ENCODE peak calls at places on chromosomes 4 and X, in four cellular contexts. S is psoas muscle, E is endodermal cell, U is HT1080. A is an unnamed sample.
A peak's percentile ranks its signal among the peaks of the same experiment; 100 is the strongest.

GRCh38 chrX:133171962-133172708 is 46.0 kb downstream of the TFDP3 start:
- DNase-seq in S (no peak), U (peak; percentile 4), E (peak; percentile 44), A (no peak)

GRCh38 chr4:158816953-158817352 is 48.1 kb downstream of the FNIP2 start:
- DNase-seq in E (no peak), U (no peak), S (no peak), A (no peak)

GRCh38 chr4:38160487-38161207 is 200.4 kb downstream of the PTTG2 start:
- DNase-seq in E (peak; percentile 55), S (peak; percentile 25), U (peak; percentile 91), A (peak; percentile 89)

GRCh38 chrX:71106427-71106826 is at the start of gene CXorf65:
- DNase-seq in S (no peak), E (no peak), U (no peak), A (peak; percentile 7)

GRCh38 chr4:141131738-141132688 is 1.3 kb downstream of the RNF150 start:
- DNase-seq in E (peak; percentile 74), U (peak; percentile 5), S (peak; percentile 24), A (no peak)

GRCh38 chr4:152316969-152317368 is 218.9 kb downstream of the FBXW7 start:
- DNase-seq in S (no peak), U (no peak), E (no peak), A (no peak)

GRCh38 chrX:53048169-53049126 is at the start of gene GPR173:
- DNase-seq in U (peak; percentile 55), E (peak; percentile 85), S (peak; percentile 49), A (peak; percentile 4)

GRCh38 chrX:14712096-14712495 is 160.8 kb downstream of the FANCB start:
- DNase-seq in E (no peak), S (no peak), U (no peak), A (no peak)

GRCh38 chr4:104205116-104205515 is 289.6 kb downstream of the CXXC4 start:
- DNase-seq in U (peak; percentile 26), E (no peak), S (no peak), A (no peak)

GRCh38 chr4:1831331-1831730 is 24.6 kb downstream of the LETM1 start:
- DNase-seq in E (no peak), S (no peak), U (no peak), A (no peak)

GRCh38 chr4:104969394-104970066 is 177.1 kb upstream of the TET2 start:
- DNase-seq in E (no peak), U (no peak), S (no peak), A (no peak)

GRCh38 chr4:109254845-109255244 is 47.6 kb downstream of the COL25A1 start:
- DNase-seq in S (no peak), E (no peak), U (no peak), A (no peak)

GRCh38 chr4:149031399-149031798 is 589.2 kb upstream of the NR3C2 start:
- DNase-seq in E (peak; percentile 48), S (no peak), U (peak; percentile 24), A (no peak)

GRCh38 chr4:17276821-17277220 is 235.1 kb downstream of the QDPR start:
- DNase-seq in U (peak; percentile 60), E (no peak), S (peak; percentile 12), A (no peak)

GRCh38 chr4:124334119-124334518 is 378.4 kb downstream of the ANKRD50 start:
- DNase-seq in S (no peak), U (peak; percentile 62), E (peak; percentile 57), A (peak; percentile 54)

GRCh38 chr4:97587912-97588311 is 555.4 kb downstream of the STPG2 start:
- DNase-seq in E (no peak), S (no peak), U (peak; percentile 80), A (no peak)

GRCh38 chr4:128524311-128524710 is 236.7 kb upstream of the PGRMC2 start:
- DNase-seq in U (peak; percentile 78), E (no peak), S (peak; percentile 44), A (peak; percentile 81)

GRCh38 chrX:151488677-151489076 is 74.8 kb upstream of the PASD1 start:
- DNase-seq in E (peak; percentile 64), U (peak; percentile 25), S (no peak), A (peak; percentile 29)

GRCh38 chr4:152235718-152236117 is 300.2 kb downstream of the FBXW7 start:
- DNase-seq in S (no peak), U (no peak), E (no peak), A (no peak)

GRCh38 chrX:148670277-148670676 is 169.9 kb downstream of the AFF2 start:
- DNase-seq in E (no peak), U (no peak), S (no peak), A (no peak)

GRCh38 chr4:66906314-66906713 is 639.0 kb downstream of the CENPC start:
- DNase-seq in S (no peak), U (no peak), E (no peak), A (no peak)

GRCh38 chr4:130197946-130198345 is 1102.0 kb downstream of the C4orf33 start:
- DNase-seq in U (no peak), E (no peak), S (no peak), A (no peak)

GRCh38 chrX:23505531-23506303 is 161.6 kb upstream of the PRDX4 start:
- DNase-seq in E (peak; percentile 60), U (no peak), S (no peak), A (no peak)

GRCh38 chr4:36138221-36138620 is 106.1 kb downstream of the ARAP2 start:
- DNase-seq in E (no peak), S (no peak), U (peak; percentile 1), A (peak; percentile 83)

GRCh38 chr4:90840828-90841227 is 713.6 kb downstream of the CCSER1 start:
- DNase-seq in S (no peak), U (no peak), E (no peak), A (peak; percentile 8)

GRCh38 chr4:70297581-70297980 is 37.2 kb upstream of the CABS1 start:
- DNase-seq in E (no peak), U (no peak), S (no peak), A (no peak)

GRCh38 chr4:145299380-145300076 is 119.1 kb upstream of the OTUD4 start:
- DNase-seq in S (no peak), E (no peak), U (peak; percentile 85), A (peak; percentile 19)

GRCh38 chr4:166165829-166166420 is 292.9 kb downstream of the TLL1 start:
- DNase-seq in E (no peak), U (peak; percentile 68), S (no peak), A (peak; percentile 61)

GRCh38 chr4:109434007-109434792 is 585 bp downstream of the SEC24B start:
- DNase-seq in E (peak; percentile 69), S (peak; percentile 51), U (no peak), A (peak; percentile 9)

GRCh38 chr4:172953896-172954568 is 214.6 kb upstream of the GALNT7 start:
- DNase-seq in E (no peak), U (peak; percentile 5), S (no peak), A (no peak)

A was measured in NCI-H226.